ENCODE peak calls at places on chromosomes 1 and 21, in four cellular contexts. T, N, E and B are unnamed samples.

GRCh38 chr21:43884012-43884860 is 19.2 kb downstream of the AGPAT3 start:
- DNase-seq in N (peak), E (peak), T (peak), B (peak)

GRCh38 chr1:162695687-162696086 is 63.4 kb downstream of the DDR2 start:
- DNase-seq in E (no peak), T (no peak), N (no peak), B (no peak)

GRCh38 chr1:103112535-103112934 is 4.2 kb upstream of the COL11A1 start:
- DNase-seq in T (no peak), E (no peak), N (peak), B (no peak)

GRCh38 chr1:6352138-6352563 is 41.4 kb downstream of the ACOT7 start:
- DNase-seq in N (no peak), T (no peak), E (peak), B (peak)

GRCh38 chr1:150548632-150549495 is at the start of gene ADAMTSL4:
- DNase-seq in E (peak), N (peak), T (peak), B (peak)

GRCh38 chr21:46555225-46555617 is 49.7 kb downstream of the S100B start:
- DNase-seq in T (no peak), E (no peak), N (no peak), B (no peak)

GRCh38 chr1:34037109-34037508 is 127.9 kb downstream of the CSMD2 start:
- DNase-seq in E (no peak), N (no peak), T (no peak), B (no peak)

GRCh38 chr1:91582431-91582921 is 81.8 kb downstream of the CDC7 start:
- DNase-seq in T (peak), E (no peak), N (peak), B (peak)

GRCh38 chr1:84286071-84286470 is 15.4 kb upstream of the SAMD13 start:
- DNase-seq in T (no peak), N (peak), E (no peak), B (peak)

GRCh38 chr1:49197081-49197480 is 420.4 kb upstream of the BEND5 start:
- DNase-seq in N (peak), E (no peak), T (no peak), B (no peak)

GRCh38 chr1:247209306-247209900 is 37.6 kb upstream of the ZNF124 start:
- DNase-seq in N (no peak), E (no peak), T (peak), B (peak)

GRCh38 chr1:8239039-8239305 is 78.9 kb upstream of the SLC45A1 start:
- DNase-seq in T (peak), E (peak), N (peak), B (peak)

GRCh38 chr1:34825455-34826081 is 32.8 kb downstream of the GJA4 start:
- DNase-seq in T (no peak), N (no peak), E (peak), B (no peak)

GRCh38 chr1:81920245-81920740 is 119.6 kb downstream of the ADGRL2 start:
- DNase-seq in E (no peak), N (peak), T (peak), B (peak)

GRCh38 chr1:244599937-244600350 is 53.0 kb upstream of the DESI2 start:
- DNase-seq in T (peak), E (peak), N (peak), B (peak)

GRCh38 chr1:109628540-109629321 is 9.1 kb downstream of the AMPD2 start:
- DNase-seq in N (peak), T (no peak), E (no peak), B (peak)

GRCh38 chr1:233240367-233240766 is 55.2 kb downstream of the PCNX2 start:
- DNase-seq in E (no peak), T (no peak), N (no peak), B (no peak)

GRCh38 chr1:175481126-175482071 is 262.0 kb downstream of the TNR start:
- DNase-seq in T (peak), N (peak), E (no peak), B (peak)

GRCh38 chr1:156870734-156871133 is 10.1 kb downstream of the NTRK1 start:
- DNase-seq in T (peak), E (no peak), N (peak), B (peak)

GRCh38 chr1:214584805-214585766 is 17.9 kb upstream of the CENPF start:
- DNase-seq in T (peak), N (peak), E (no peak), B (peak)

GRCh38 chr1:112465122-112465521 is 43.6 kb upstream of the WNT2B start:
- DNase-seq in T (peak), E (no peak), N (peak), B (peak)

GRCh38 chr1:169466259-169467230 is 19.2 kb downstream of the SLC19A2 start:
- DNase-seq in N (peak), T (peak), E (peak), B (peak)

GRCh38 chr1:71053758-71054157 is 6.1 kb upstream of the PTGER3 start:
- DNase-seq in E (no peak), T (no peak), N (no peak), B (no peak)

GRCh38 chr1:3922201-3922725 is 22.2 kb upstream of the C1orf174 start:
- DNase-seq in T (no peak), E (no peak), N (no peak), B (no peak)

GRCh38 chr1:87723193-87723592 is 394.5 kb downstream of the LMO4 start:
- DNase-seq in E (no peak), T (no peak), N (no peak), B (no peak)

GRCh38 chr1:115251856-115252255 is 86.2 kb downstream of the NGF start:
- DNase-seq in N (peak), E (no peak), T (peak), B (peak)

GRCh38 chr1:163761898-163762297 is 440.1 kb downstream of the NUF2 start:
- DNase-seq in N (no peak), T (no peak), E (no peak), B (no peak)

GRCh38 chr1:173015629-173016028 is 35.1 kb downstream of the TNFSF18 start:
- DNase-seq in E (no peak), T (no peak), N (no peak), B (no peak)

GRCh38 chr1:191696371-191696770 is 461.9 kb upstream of the RGS18 start:
- DNase-seq in N (no peak), E (no peak), T (no peak), B (no peak)

GRCh38 chr1:206803221-206803730 is 31.0 kb upstream of the IL10 start:
- DNase-seq in E (peak), N (no peak), T (peak), B (no peak)

GRCh38 chr1:81949421-81949820 is 148.7 kb downstream of the ADGRL2 start:
- DNase-seq in E (no peak), T (no peak), N (no peak), B (peak)

GRCh38 chr1:205629751-205630150 is 2.1 kb downstream of the ELK4 start:
- DNase-seq in T (no peak), E (no peak), N (no peak), B (no peak)
- H3K4me3 ChIP-seq in T (peak), E (no peak), N (peak), B (peak)

DNA sequence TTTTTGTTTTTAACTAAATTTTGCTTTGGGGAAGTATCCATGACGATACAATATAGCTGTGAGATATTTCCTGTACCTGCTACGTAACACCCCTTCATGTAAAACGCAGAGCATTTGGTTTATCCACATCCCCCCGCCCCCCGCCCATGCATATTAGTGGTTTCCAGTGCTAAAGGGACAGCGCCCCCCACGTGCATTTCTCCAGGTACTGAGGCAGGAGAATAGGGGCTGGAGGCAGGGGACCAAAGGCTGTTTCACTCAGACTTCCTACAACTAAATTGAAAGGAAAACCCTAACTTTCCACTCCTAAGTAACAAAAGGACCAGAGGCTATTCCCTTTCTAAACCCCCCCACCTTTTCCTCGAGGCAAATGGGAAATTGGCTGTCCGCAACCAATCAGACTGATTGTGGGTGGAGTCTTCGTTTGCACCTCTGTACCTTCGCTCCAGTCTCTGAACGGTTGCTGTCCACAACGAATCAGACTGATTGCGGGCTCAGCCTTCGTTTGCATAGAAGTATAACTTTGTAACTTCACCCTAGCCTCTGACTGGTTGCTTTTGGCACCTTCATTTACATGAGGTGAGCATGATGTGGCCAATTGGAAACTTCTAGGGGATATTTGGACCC is 12.2 kb upstream of the RIPK4 start:
- DNase-seq in T (no peak), E (peak), N (no peak), B (no peak)
- TF ChIP-seq CTCF in T (no peak), E (no peak), N (no peak), B (no peak)

DNA sequence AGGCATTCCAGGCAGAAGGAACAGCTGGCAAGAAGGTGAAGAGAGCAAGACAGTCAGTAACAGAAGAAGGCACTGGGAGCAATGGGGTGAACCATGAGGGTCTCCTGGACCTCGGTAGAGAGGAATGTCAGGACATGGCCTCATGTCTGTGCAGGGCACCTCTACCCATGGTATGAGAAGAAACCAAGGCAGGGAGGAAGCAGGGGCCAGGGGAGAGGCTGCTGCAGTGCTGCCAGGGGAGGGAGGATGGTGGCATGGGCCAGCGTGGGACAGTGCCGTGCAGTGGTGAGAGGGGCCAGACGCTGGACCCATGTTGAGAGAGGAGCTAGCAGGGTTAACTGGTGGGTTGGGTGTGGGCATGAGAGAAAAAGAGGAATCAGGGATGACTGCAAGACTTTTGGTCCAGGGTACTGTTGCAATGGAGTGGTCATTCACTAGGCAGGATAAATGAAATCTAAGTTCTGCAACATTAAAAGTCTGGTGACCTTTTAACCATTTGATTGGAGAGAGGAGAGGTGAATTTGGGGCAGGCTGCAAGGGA is 577.6 kb downstream of the MATN1 start:
- DNase-seq in T (no peak), E (no peak), N (no peak), B (no peak)
- H3K4me3 ChIP-seq in T (no peak), E (no peak), N (no peak), B (no peak)

DNA sequence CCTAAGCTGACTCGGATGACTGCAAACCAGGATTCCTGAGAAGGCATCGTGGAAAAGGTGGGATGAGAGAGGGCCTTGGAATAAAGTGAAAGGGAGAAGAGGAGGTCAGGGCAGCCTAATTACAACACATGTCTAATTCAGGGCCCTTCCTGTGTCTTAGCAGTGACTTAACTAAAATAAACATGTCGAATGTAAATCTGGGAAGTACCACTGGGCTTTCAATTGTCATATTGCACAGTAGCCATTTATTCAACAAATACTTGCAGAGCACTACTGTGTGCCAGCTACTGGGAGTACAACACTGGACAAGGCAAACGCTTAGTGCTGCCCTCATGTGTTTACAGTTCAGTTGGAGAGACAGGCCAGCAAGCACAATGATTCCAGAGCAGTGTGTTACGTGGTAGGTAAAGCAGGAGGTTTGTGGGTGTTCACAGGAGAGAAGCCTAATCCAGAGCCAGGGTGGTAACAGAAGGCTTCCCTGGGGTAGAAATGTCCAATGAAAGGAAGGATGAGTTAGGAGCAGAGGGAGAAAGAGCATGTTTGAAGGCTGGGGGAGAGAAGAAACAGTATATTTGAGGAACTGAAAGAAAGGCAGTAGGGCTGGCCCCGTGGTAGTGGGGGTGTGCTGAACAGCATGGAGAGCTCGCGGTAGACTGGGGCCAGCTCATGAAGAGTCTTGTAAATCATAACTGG is 38.0 kb upstream of the RASAL2 start:
- DNase-seq in T (no peak), N (no peak), E (no peak), B (peak)
- TF ChIP-seq CTCF in T (no peak), N (peak), E (no peak), B (peak)

GRCh38 chr1:89781494-89782126 is 39.2 kb upstream of the LRRC8D start:
- DNase-seq in T (peak), N (no peak), E (no peak), B (no peak)
- H3K4me3 ChIP-seq in T (no peak), N (no peak), E (no peak), B (no peak)